ENCODE peak calls at places on chromosome 7, in six cellular contexts. One of them, this sample, is unnamed.

GRCh38 chr7:92835851-92836488 is 403 bp downstream of the CDK6 start:
- DNase-seq in fibroblast of lung: peak; percentile 43
- DNase-seq in prostate gland: peak; percentile 10
- DNase-seq in tibial nerve: no peak
- DNase-seq in HCT116: no peak
- DNase-seq in lower leg skin: peak; percentile 85
- DNase-seq in this sample: peak; percentile 50

GRCh38 chr7:107994366-107994765 is 8.6 kb downstream of the LAMB1 start:
- DNase-seq in fibroblast of lung: no peak
- DNase-seq in prostate gland: no peak
- DNase-seq in tibial nerve: no peak
- DNase-seq in HCT116: no peak
- DNase-seq in lower leg skin: no peak
- DNase-seq in this sample: no peak

GRCh38 chr7:137886706-137887105 is 39.9 kb upstream of the DGKI start:
- DNase-seq in fibroblast of lung: peak; percentile 58
- DNase-seq in prostate gland: no peak
- DNase-seq in tibial nerve: no peak
- DNase-seq in HCT116: no peak
- DNase-seq in lower leg skin: no peak
- DNase-seq in this sample: no peak

GRCh38 chr7:126698446-126698845 is 554.3 kb downstream of the GRM8 start:
- DNase-seq in fibroblast of lung: no peak
- DNase-seq in prostate gland: no peak
- DNase-seq in tibial nerve: no peak
- DNase-seq in HCT116: no peak
- DNase-seq in lower leg skin: no peak
- DNase-seq in this sample: no peak

GRCh38 chr7:82443801-82444219 is 233 bp upstream of the CACNA2D1 start:
- DNase-seq in fibroblast of lung: peak; percentile 93
- DNase-seq in prostate gland: peak; percentile 83
- DNase-seq in tibial nerve: peak; percentile 56
- DNase-seq in HCT116: no peak
- DNase-seq in lower leg skin: peak; percentile 94
- DNase-seq in this sample: peak; percentile 94

GRCh38 chr7:142355328-142355727 is 97.5 kb upstream of the PRSS58 start:
- DNase-seq in fibroblast of lung: peak; percentile 80
- DNase-seq in prostate gland: no peak
- DNase-seq in tibial nerve: no peak
- DNase-seq in HCT116: no peak
- DNase-seq in lower leg skin: no peak
- DNase-seq in this sample: no peak

GRCh38 chr7:132112632-132113031 is 463.6 kb downstream of the PLXNA4 start:
- DNase-seq in fibroblast of lung: no peak
- DNase-seq in prostate gland: no peak
- DNase-seq in tibial nerve: no peak
- DNase-seq in HCT116: no peak
- DNase-seq in lower leg skin: peak; percentile 8
- DNase-seq in this sample: no peak

GRCh38 chr7:85454904-85455303 is 268.0 kb upstream of the SEMA3D start:
- DNase-seq in fibroblast of lung: peak; percentile 82
- DNase-seq in prostate gland: no peak
- DNase-seq in tibial nerve: no peak
- DNase-seq in HCT116: no peak
- DNase-seq in lower leg skin: no peak
- DNase-seq in this sample: peak; percentile 68

GRCh38 chr7:140571537-140572122 is 69.0 kb downstream of the DENND2A start:
- DNase-seq in fibroblast of lung: peak; percentile 36
- DNase-seq in prostate gland: no peak
- DNase-seq in tibial nerve: no peak
- DNase-seq in HCT116: no peak
- DNase-seq in lower leg skin: no peak
- DNase-seq in this sample: no peak

GRCh38 chr7:131642429-131642828 is 86.0 kb upstream of the PODXL start:
- DNase-seq in fibroblast of lung: no peak
- DNase-seq in prostate gland: no peak
- DNase-seq in tibial nerve: no peak
- DNase-seq in HCT116: no peak
- DNase-seq in lower leg skin: no peak
- DNase-seq in this sample: no peak

GRCh38 chr7:821688-822087 is 10.6 kb upstream of the SUN1 start:
- DNase-seq in fibroblast of lung: peak; percentile 4
- DNase-seq in prostate gland: no peak
- DNase-seq in tibial nerve: no peak
- DNase-seq in HCT116: no peak
- DNase-seq in lower leg skin: no peak
- DNase-seq in this sample: no peak

GRCh38 chr7:101743241-101743994 is 74.0 kb upstream of the CUX1 start:
- DNase-seq in fibroblast of lung: peak; percentile 74
- DNase-seq in prostate gland: peak; percentile 8
- DNase-seq in tibial nerve: peak; percentile 18
- DNase-seq in HCT116: no peak
- DNase-seq in lower leg skin: peak; percentile 86
- DNase-seq in this sample: peak; percentile 66

GRCh38 chr7:22563621-22564241 is 63.7 kb upstream of the STEAP1B start:
- DNase-seq in fibroblast of lung: peak; percentile 74
- DNase-seq in prostate gland: no peak
- DNase-seq in tibial nerve: no peak
- DNase-seq in HCT116: no peak
- DNase-seq in lower leg skin: peak; percentile 70
- DNase-seq in this sample: no peak

GRCh38 chr7:151893405-151893923 is 16.5 kb upstream of the PRKAG2 start:
- DNase-seq in fibroblast of lung: no peak
- DNase-seq in prostate gland: no peak
- DNase-seq in tibial nerve: no peak
- DNase-seq in HCT116: no peak
- DNase-seq in lower leg skin: peak; percentile 70
- DNase-seq in this sample: no peak

GRCh38 chr7:33880787-33881186 is 24.6 kb upstream of the BMPER start:
- DNase-seq in fibroblast of lung: peak; percentile 88
- DNase-seq in prostate gland: no peak
- DNase-seq in tibial nerve: no peak
- DNase-seq in HCT116: no peak
- DNase-seq in lower leg skin: no peak
- DNase-seq in this sample: no peak

GRCh38 chr7:99365318-99366141 is 9.0 kb upstream of the ARPC1B start:
- DNase-seq in fibroblast of lung: no peak
- DNase-seq in prostate gland: peak; percentile 61
- DNase-seq in tibial nerve: no peak
- DNase-seq in HCT116: no peak
- DNase-seq in lower leg skin: no peak
- DNase-seq in this sample: no peak

GRCh38 chr7:37927739-37928444 is 7.5 kb downstream of the EPDR1 start:
- DNase-seq in fibroblast of lung: peak; percentile 47
- DNase-seq in prostate gland: no peak
- DNase-seq in tibial nerve: no peak
- DNase-seq in HCT116: no peak
- DNase-seq in lower leg skin: no peak
- DNase-seq in this sample: peak; percentile 47

GRCh38 chr7:119377-120163 is 72.8 kb upstream of the FAM20C start:
- DNase-seq in fibroblast of lung: no peak
- DNase-seq in prostate gland: no peak
- DNase-seq in tibial nerve: no peak
- DNase-seq in HCT116: no peak
- DNase-seq in lower leg skin: peak; percentile 76
- DNase-seq in this sample: peak; percentile 70

GRCh38 chr7:131521651-131522163 is 34.7 kb downstream of the PODXL start:
- DNase-seq in fibroblast of lung: peak; percentile 14
- DNase-seq in prostate gland: peak; percentile 39
- DNase-seq in tibial nerve: no peak
- DNase-seq in HCT116: no peak
- DNase-seq in lower leg skin: peak; percentile 83
- DNase-seq in this sample: no peak

GRCh38 chr7:143514995-143515735 is 37.5 kb downstream of the TAS2R41 start:
- DNase-seq in fibroblast of lung: no peak
- DNase-seq in prostate gland: no peak
- DNase-seq in tibial nerve: no peak
- DNase-seq in HCT116: no peak
- DNase-seq in lower leg skin: no peak
- DNase-seq in this sample: peak; percentile 43

GRCh38 chr7:90251304-90251635 is 6.3 kb downstream of the CFAP69 start:
- DNase-seq in fibroblast of lung: no peak
- DNase-seq in prostate gland: no peak
- DNase-seq in tibial nerve: no peak
- DNase-seq in HCT116: no peak
- DNase-seq in lower leg skin: no peak
- DNase-seq in this sample: no peak

GRCh38 chr7:71404701-71405345 is 272.9 kb downstream of the GALNT17 start:
- DNase-seq in fibroblast of lung: no peak
- DNase-seq in prostate gland: no peak
- DNase-seq in tibial nerve: no peak
- DNase-seq in HCT116: no peak
- DNase-seq in lower leg skin: peak; percentile 34
- DNase-seq in this sample: no peak

GRCh38 chr7:68980011-68980410 is 618.3 kb upstream of the AUTS2 start:
- DNase-seq in fibroblast of lung: peak; percentile 66
- DNase-seq in prostate gland: no peak
- DNase-seq in tibial nerve: no peak
- DNase-seq in HCT116: no peak
- DNase-seq in lower leg skin: no peak
- DNase-seq in this sample: peak; percentile 28

GRCh38 chr7:97024209-97025129 is at the start of gene DLX5:
- DNase-seq in fibroblast of lung: peak; percentile 15
- DNase-seq in prostate gland: peak; percentile 69
- DNase-seq in tibial nerve: no peak
- DNase-seq in HCT116: no peak
- DNase-seq in lower leg skin: peak; percentile 93
- DNase-seq in this sample: no peak

GRCh38 chr7:65397730-65398142 is 24.1 kb downstream of the ZNF92 start:
- DNase-seq in fibroblast of lung: peak; percentile 79
- DNase-seq in prostate gland: no peak
- DNase-seq in tibial nerve: no peak
- DNase-seq in HCT116: no peak
- DNase-seq in lower leg skin: no peak
- DNase-seq in this sample: peak; percentile 68

GRCh38 chr7:35596061-35596460 is 98.9 kb downstream of the HERPUD2 start:
- DNase-seq in fibroblast of lung: peak; percentile 25
- DNase-seq in prostate gland: no peak
- DNase-seq in tibial nerve: no peak
- DNase-seq in HCT116: no peak
- DNase-seq in lower leg skin: no peak
- DNase-seq in this sample: peak; percentile 88

GRCh38 chr7:116717137-116717536 is 45.1 kb downstream of the MET start:
- DNase-seq in fibroblast of lung: no peak
- DNase-seq in prostate gland: no peak
- DNase-seq in tibial nerve: no peak
- DNase-seq in HCT116: no peak
- DNase-seq in lower leg skin: no peak
- DNase-seq in this sample: peak; percentile 30

DNA sequence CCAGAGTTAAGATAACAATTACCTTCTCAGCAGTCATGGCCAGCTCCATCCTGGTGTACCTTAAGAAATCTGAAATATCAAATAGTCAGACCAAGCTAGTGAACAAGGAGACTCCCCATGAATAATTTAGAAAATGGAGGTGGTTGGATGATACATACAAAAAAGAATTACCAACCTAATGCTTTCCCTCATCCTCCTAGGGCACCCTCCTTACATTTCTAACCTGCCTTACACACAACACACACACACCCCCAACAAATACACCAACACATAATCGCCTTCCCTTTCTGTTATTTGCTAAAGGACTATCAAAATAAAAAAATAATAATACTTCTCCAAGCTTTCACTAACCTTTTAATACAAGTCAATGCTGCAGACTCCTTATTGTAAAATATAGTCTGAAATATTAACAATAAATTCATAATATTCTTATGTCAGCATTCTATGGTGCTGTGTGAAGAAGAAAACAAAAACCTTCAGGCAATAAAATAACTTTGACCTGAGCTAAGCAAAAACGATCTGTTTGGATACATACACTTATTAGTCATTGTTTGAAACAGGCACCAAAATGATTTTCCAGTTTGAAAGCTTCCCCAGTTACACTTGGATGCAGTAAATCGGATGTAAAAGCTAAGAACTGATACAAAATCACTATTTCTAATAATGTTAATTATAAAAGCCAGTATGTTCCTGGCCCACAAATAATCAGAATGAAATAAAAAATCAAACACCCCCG is 3.4 kb downstream of the TWIST1 start:
- DNase-seq in fibroblast of lung: peak; percentile 61
- DNase-seq in prostate gland: no peak
- DNase-seq in tibial nerve: no peak
- DNase-seq in HCT116: no peak
- DNase-seq in lower leg skin: no peak
- DNase-seq in this sample: peak; percentile 42
- H3K4me3 ChIP-seq in fibroblast of lung: peak overlapping the region; percentile 90
- H3K4me3 ChIP-seq in prostate gland: no peak overlapping the region
- H3K4me3 ChIP-seq in tibial nerve: no peak overlapping the region
- H3K4me3 ChIP-seq in HCT116: no peak overlapping the region
- H3K4me3 ChIP-seq in lower leg skin: no peak overlapping the region
- H3K4me3 ChIP-seq in this sample: peak overlapping the region; percentile 99

DNA sequence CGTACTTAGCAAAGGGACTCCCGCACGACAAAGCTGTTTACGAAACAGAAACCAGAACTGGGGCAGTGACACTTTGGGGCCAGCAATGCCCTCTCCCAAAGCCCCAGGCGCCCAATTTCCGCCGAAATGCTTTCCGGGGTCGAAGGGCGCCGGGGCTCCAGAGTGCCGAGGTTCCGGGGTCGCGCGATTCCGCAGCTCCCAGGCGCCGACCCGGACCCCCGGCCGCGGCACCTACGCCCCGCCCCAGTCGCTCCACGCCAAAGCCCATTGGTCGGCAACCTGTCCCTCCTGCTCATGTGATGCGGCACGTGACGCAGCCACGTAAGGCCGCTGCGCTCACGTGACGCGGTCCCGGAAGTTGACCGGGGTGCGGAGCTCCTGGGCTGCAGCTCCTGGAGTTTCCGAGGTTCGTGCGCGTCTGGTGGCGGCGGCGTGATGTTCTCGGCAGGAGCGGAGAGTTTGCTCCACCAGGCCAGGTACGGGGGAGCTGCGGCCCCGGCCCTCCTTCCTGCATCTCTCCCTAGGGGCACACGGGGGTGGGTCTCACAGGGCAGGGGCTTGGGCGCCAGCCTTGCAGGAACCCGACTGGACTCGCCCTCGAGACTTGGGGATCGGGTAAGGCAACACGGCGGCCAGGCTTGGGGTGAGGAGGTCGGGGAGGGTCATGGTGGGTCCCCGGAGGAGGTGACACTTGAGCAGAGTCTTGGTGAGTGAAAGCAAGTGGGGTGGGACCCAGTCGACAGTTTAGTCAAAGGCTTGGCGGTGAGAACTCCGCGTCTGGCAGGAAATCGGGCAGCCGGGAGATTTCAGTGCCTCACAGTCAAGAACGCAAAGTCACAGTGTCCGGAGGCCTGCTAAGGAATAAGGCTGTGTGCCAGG is at the start of gene AP5Z1:
- DNase-seq in fibroblast of lung: peak; percentile 95
- DNase-seq in prostate gland: peak; percentile 96
- DNase-seq in tibial nerve: peak; percentile 95
- DNase-seq in HCT116: peak; percentile 83
- DNase-seq in lower leg skin: peak; percentile 99
- DNase-seq in this sample: peak; percentile 98
- TF ChIP-seq CTCF in fibroblast of lung: no peak
- TF ChIP-seq CTCF in prostate gland: peak; percentile 17
- TF ChIP-seq CTCF in tibial nerve: no peak
- TF ChIP-seq CTCF in HCT116: no peak
- TF ChIP-seq CTCF in lower leg skin: no peak
- TF ChIP-seq CTCF in this sample: no peak

GRCh38 chr7:2353113-2353512 is 1.5 kb upstream of the EIF3B start:
- DNase-seq in fibroblast of lung: no peak
- DNase-seq in prostate gland: no peak
- DNase-seq in tibial nerve: no peak
- DNase-seq in HCT116: no peak
- DNase-seq in lower leg skin: no peak
- DNase-seq in this sample: no peak
- H3K4me3 ChIP-seq in fibroblast of lung: peak overlapping the region; percentile 92
- H3K4me3 ChIP-seq in prostate gland: peak overlapping the region; percentile 92
- H3K4me3 ChIP-seq in tibial nerve: no peak overlapping the region
- H3K4me3 ChIP-seq in HCT116: peak overlapping the region; percentile 98
- H3K4me3 ChIP-seq in lower leg skin: no peak overlapping the region
- H3K4me3 ChIP-seq in this sample: peak overlapping the region; percentile 96

GRCh38 chr7:111098926-111099250 is 8.0 kb downstream of the LRRN3 start:
- DNase-seq in fibroblast of lung: no peak
- DNase-seq in prostate gland: no peak
- DNase-seq in tibial nerve: no peak
- DNase-seq in HCT116: no peak
- DNase-seq in lower leg skin: no peak
- DNase-seq in this sample: no peak
- TF ChIP-seq CTCF in fibroblast of lung: no peak
- TF ChIP-seq CTCF in prostate gland: no peak
- TF ChIP-seq CTCF in tibial nerve: no peak
- TF ChIP-seq CTCF in HCT116: no peak
- TF ChIP-seq CTCF in lower leg skin: no peak
- TF ChIP-seq CTCF in this sample: no peak